ENCODE peak calls at places on chromosomes 7 and 10, in ten cellular contexts. One of them, this sample, is unnamed. For H3K4me1, the result is how much of the 10 kb centered on the place peaks cover.

GRCh38 chr7:1160665-1161010 is 642 bp upstream of the ZFAND2A start:
- DNase-seq in breast epithelium: no peak
- DNase-seq in transverse colon: peak
- DNase-seq in testis: no peak
- DNase-seq in endothelial cell of umbilical vein: no peak
- DNase-seq in spleen: peak
- DNase-seq in ovary: no peak
- DNase-seq in Peyer's patch: no peak
- DNase-seq in IMR-90: no peak
- DNase-seq in heart left ventricle: no peak
- DNase-seq in this sample: no peak

GRCh38 chr7:82164813-82165212 is 278.8 kb downstream of the CACNA2D1 start:
- DNase-seq in spleen: no peak
- DNase-seq in transverse colon: no peak
- DNase-seq in endothelial cell of umbilical vein: peak
- DNase-seq in heart left ventricle: no peak
- DNase-seq in IMR-90: peak
- DNase-seq in breast epithelium: no peak
- DNase-seq in ovary: peak
- DNase-seq in testis: peak
- DNase-seq in Peyer's patch: no peak
- DNase-seq in this sample: peak

GRCh38 chr10:11050301-11051000 is 32.8 kb downstream of the CELF2 start:
- DNase-seq in breast epithelium: no peak
- DNase-seq in ovary: no peak
- DNase-seq in IMR-90: no peak
- DNase-seq in endothelial cell of umbilical vein: no peak
- DNase-seq in spleen: no peak
- DNase-seq in Peyer's patch: no peak
- DNase-seq in transverse colon: no peak
- DNase-seq in testis: no peak
- DNase-seq in heart left ventricle: no peak
- DNase-seq in this sample: no peak

GRCh38 chr10:9166770-9167169 is 1112.3 kb downstream of the GATA3 start:
- DNase-seq in endothelial cell of umbilical vein: no peak
- DNase-seq in ovary: no peak
- DNase-seq in IMR-90: no peak
- DNase-seq in Peyer's patch: no peak
- DNase-seq in heart left ventricle: no peak
- DNase-seq in testis: no peak
- DNase-seq in breast epithelium: no peak
- DNase-seq in spleen: no peak
- DNase-seq in transverse colon: no peak
- DNase-seq in this sample: no peak

GRCh38 chr7:56007167-56007652 is 42.8 kb downstream of the NIPSNAP2 start:
- DNase-seq in Peyer's patch: no peak
- DNase-seq in endothelial cell of umbilical vein: no peak
- DNase-seq in testis: no peak
- DNase-seq in breast epithelium: no peak
- DNase-seq in transverse colon: no peak
- DNase-seq in spleen: peak
- DNase-seq in ovary: no peak
- DNase-seq in heart left ventricle: no peak
- DNase-seq in IMR-90: no peak
- DNase-seq in this sample: no peak

GRCh38 chr10:70494966-70495365 is 16.4 kb downstream of the PALD1 start:
- DNase-seq in breast epithelium: no peak
- DNase-seq in Peyer's patch: peak
- DNase-seq in heart left ventricle: no peak
- DNase-seq in endothelial cell of umbilical vein: no peak
- DNase-seq in testis: peak
- DNase-seq in spleen: peak
- DNase-seq in ovary: no peak
- DNase-seq in IMR-90: no peak
- DNase-seq in transverse colon: peak
- DNase-seq in this sample: no peak

GRCh38 chr7:85068796-85069195 is 118.1 kb downstream of the SEMA3D start:
- DNase-seq in testis: no peak
- DNase-seq in IMR-90: peak
- DNase-seq in ovary: no peak
- DNase-seq in transverse colon: no peak
- DNase-seq in heart left ventricle: no peak
- DNase-seq in Peyer's patch: no peak
- DNase-seq in breast epithelium: no peak
- DNase-seq in endothelial cell of umbilical vein: peak
- DNase-seq in spleen: no peak
- DNase-seq in this sample: no peak

GRCh38 chr7:48116043-48116442 is 27.0 kb downstream of the UPP1 start:
- DNase-seq in IMR-90: no peak
- DNase-seq in endothelial cell of umbilical vein: no peak
- DNase-seq in heart left ventricle: no peak
- DNase-seq in Peyer's patch: no peak
- DNase-seq in spleen: no peak
- DNase-seq in ovary: no peak
- DNase-seq in testis: no peak
- DNase-seq in transverse colon: no peak
- DNase-seq in breast epithelium: no peak
- DNase-seq in this sample: no peak

GRCh38 chr10:53601260-53601875 is 828.8 kb upstream of the MBL2 start:
- DNase-seq in endothelial cell of umbilical vein: peak
- DNase-seq in transverse colon: no peak
- DNase-seq in spleen: no peak
- DNase-seq in heart left ventricle: no peak
- DNase-seq in IMR-90: peak
- DNase-seq in testis: no peak
- DNase-seq in ovary: no peak
- DNase-seq in Peyer's patch: no peak
- DNase-seq in breast epithelium: no peak
- DNase-seq in this sample: no peak

GRCh38 chr7:3754488-3755365 is 453.7 kb downstream of the SDK1 start:
- DNase-seq in endothelial cell of umbilical vein: no peak
- DNase-seq in ovary: no peak
- DNase-seq in Peyer's patch: no peak
- DNase-seq in heart left ventricle: no peak
- DNase-seq in breast epithelium: peak
- DNase-seq in transverse colon: peak
- DNase-seq in spleen: no peak
- DNase-seq in testis: peak
- DNase-seq in IMR-90: peak
- DNase-seq in this sample: no peak

GRCh38 chr7:77415822-77416620 is at the start of gene GSAP:
- DNase-seq in endothelial cell of umbilical vein: peak
- DNase-seq in testis: peak
- DNase-seq in IMR-90: no peak
- DNase-seq in spleen: peak
- DNase-seq in breast epithelium: peak
- DNase-seq in transverse colon: peak
- DNase-seq in Peyer's patch: peak
- DNase-seq in heart left ventricle: peak
- DNase-seq in ovary: peak
- DNase-seq in this sample: peak

DNA sequence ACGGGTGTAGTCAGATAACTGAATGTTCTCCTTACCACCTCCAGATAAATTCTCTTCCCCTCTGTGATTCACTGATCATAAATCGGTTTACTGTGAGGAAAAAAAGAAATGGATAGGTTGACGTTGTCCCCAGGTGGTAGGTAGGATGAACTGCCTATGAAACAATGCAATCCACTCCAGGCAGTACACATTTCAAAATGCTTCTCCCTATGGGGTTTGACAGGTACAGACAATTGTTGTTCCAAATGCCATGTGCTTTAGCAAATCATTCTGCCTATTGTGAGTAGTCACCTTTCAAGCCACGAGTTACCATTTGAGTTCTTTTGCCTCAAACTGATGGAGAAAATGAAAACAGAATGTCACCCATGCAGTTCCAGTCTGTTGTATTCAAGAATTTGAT is 21.8 kb downstream of the VIM start:
- DNase-seq in breast epithelium: no peak
- DNase-seq in transverse colon: no peak
- DNase-seq in testis: no peak
- DNase-seq in spleen: no peak
- DNase-seq in IMR-90: peak
- DNase-seq in ovary: no peak
- DNase-seq in heart left ventricle: no peak
- DNase-seq in Peyer's patch: no peak
- DNase-seq in endothelial cell of umbilical vein: peak
- DNase-seq in this sample: no peak
- H3K4me1 ChIP-seq in breast epithelium: under half
- H3K4me1 ChIP-seq in transverse colon: under half
- H3K4me1 ChIP-seq in testis: under half
- H3K4me1 ChIP-seq in spleen: under half
- H3K4me1 ChIP-seq in IMR-90: under half
- H3K4me1 ChIP-seq in ovary: under half
- H3K4me1 ChIP-seq in heart left ventricle: under half
- H3K4me1 ChIP-seq in Peyer's patch: under half
- H3K4me1 ChIP-seq in endothelial cell of umbilical vein: under half
- H3K4me1 ChIP-seq in this sample: under half

GRCh38 chr7:6654113-6654841 is 17.2 kb downstream of the ZNF316 start:
- DNase-seq in ovary: no peak
- DNase-seq in testis: no peak
- DNase-seq in spleen: no peak
- DNase-seq in Peyer's patch: no peak
- DNase-seq in IMR-90: no peak
- DNase-seq in endothelial cell of umbilical vein: no peak
- DNase-seq in heart left ventricle: peak
- DNase-seq in transverse colon: no peak
- DNase-seq in breast epithelium: no peak
- DNase-seq in this sample: no peak

GRCh38 chr7:6653101-6653995 is 16.2 kb downstream of the ZNF316 start:
- DNase-seq in heart left ventricle: peak
- DNase-seq in Peyer's patch: peak
- DNase-seq in ovary: no peak
- DNase-seq in IMR-90: no peak
- DNase-seq in spleen: no peak
- DNase-seq in testis: no peak
- DNase-seq in endothelial cell of umbilical vein: no peak
- DNase-seq in breast epithelium: no peak
- DNase-seq in transverse colon: no peak
- DNase-seq in this sample: no peak

GRCh38 chr7:6651866-6652445 is 14.8 kb downstream of the ZNF316 start:
- DNase-seq in transverse colon: no peak
- DNase-seq in ovary: no peak
- DNase-seq in breast epithelium: no peak
- DNase-seq in testis: no peak
- DNase-seq in endothelial cell of umbilical vein: no peak
- DNase-seq in IMR-90: no peak
- DNase-seq in heart left ventricle: peak
- DNase-seq in spleen: no peak
- DNase-seq in Peyer's patch: peak
- DNase-seq in this sample: no peak

GRCh38 chr7:6650521-6651011 is 13.4 kb downstream of the ZNF316 start:
- DNase-seq in endothelial cell of umbilical vein: no peak
- DNase-seq in testis: no peak
- DNase-seq in IMR-90: no peak
- DNase-seq in heart left ventricle: peak
- DNase-seq in ovary: no peak
- DNase-seq in breast epithelium: no peak
- DNase-seq in spleen: peak
- DNase-seq in transverse colon: no peak
- DNase-seq in Peyer's patch: peak
- DNase-seq in this sample: no peak

GRCh38 chr7:6652446-6653011 is 15.4 kb downstream of the ZNF316 start:
- DNase-seq in transverse colon: no peak
- DNase-seq in IMR-90: no peak
- DNase-seq in testis: no peak
- DNase-seq in spleen: no peak
- DNase-seq in breast epithelium: no peak
- DNase-seq in heart left ventricle: peak
- DNase-seq in ovary: no peak
- DNase-seq in Peyer's patch: peak
- DNase-seq in endothelial cell of umbilical vein: no peak
- DNase-seq in this sample: no peak
- TF ChIP-seq POLR2A in transverse colon: no peak
- TF ChIP-seq POLR2A in IMR-90: no peak
- TF ChIP-seq POLR2A in testis: no peak
- TF ChIP-seq POLR2A in spleen: no peak
- TF ChIP-seq POLR2A in breast epithelium: no peak
- TF ChIP-seq POLR2A in heart left ventricle: no peak
- TF ChIP-seq POLR2A in ovary: no peak
- TF ChIP-seq POLR2A in Peyer's patch: no peak
- TF ChIP-seq POLR2A in endothelial cell of umbilical vein: no peak
- TF ChIP-seq POLR2A in this sample: no peak

GRCh38 chr7:157769870-157770213 is 433.0 kb downstream of the DNAJB6 start:
- DNase-seq in breast epithelium: no peak
- DNase-seq in ovary: no peak
- DNase-seq in heart left ventricle: peak
- DNase-seq in Peyer's patch: no peak
- DNase-seq in IMR-90: no peak
- DNase-seq in endothelial cell of umbilical vein: no peak
- DNase-seq in testis: no peak
- DNase-seq in spleen: peak
- DNase-seq in transverse colon: no peak
- DNase-seq in this sample: no peak

GRCh38 chr7:157767466-157767865 is 430.7 kb downstream of the DNAJB6 start:
- DNase-seq in transverse colon: no peak
- DNase-seq in Peyer's patch: no peak
- DNase-seq in ovary: no peak
- DNase-seq in spleen: peak
- DNase-seq in heart left ventricle: no peak
- DNase-seq in IMR-90: no peak
- DNase-seq in breast epithelium: no peak
- DNase-seq in endothelial cell of umbilical vein: no peak
- DNase-seq in testis: no peak
- DNase-seq in this sample: no peak

GRCh38 chr7:157769016-157769869 is 432.4 kb downstream of the DNAJB6 start:
- DNase-seq in heart left ventricle: no peak
- DNase-seq in ovary: no peak
- DNase-seq in IMR-90: no peak
- DNase-seq in Peyer's patch: no peak
- DNase-seq in breast epithelium: no peak
- DNase-seq in testis: no peak
- DNase-seq in spleen: peak
- DNase-seq in transverse colon: no peak
- DNase-seq in endothelial cell of umbilical vein: no peak
- DNase-seq in this sample: no peak

GRCh38 chr7:157766098-157766497 is 429.3 kb downstream of the DNAJB6 start:
- DNase-seq in ovary: no peak
- DNase-seq in endothelial cell of umbilical vein: no peak
- DNase-seq in heart left ventricle: no peak
- DNase-seq in Peyer's patch: no peak
- DNase-seq in testis: no peak
- DNase-seq in spleen: no peak
- DNase-seq in breast epithelium: no peak
- DNase-seq in IMR-90: no peak
- DNase-seq in transverse colon: no peak
- DNase-seq in this sample: no peak

GRCh38 chr7:157768198-157768597 is 431.4 kb downstream of the DNAJB6 start:
- DNase-seq in Peyer's patch: no peak
- DNase-seq in IMR-90: no peak
- DNase-seq in heart left ventricle: no peak
- DNase-seq in endothelial cell of umbilical vein: no peak
- DNase-seq in transverse colon: no peak
- DNase-seq in testis: no peak
- DNase-seq in ovary: no peak
- DNase-seq in breast epithelium: no peak
- DNase-seq in spleen: peak
- DNase-seq in this sample: no peak
- H3K4me1 ChIP-seq in Peyer's patch: under half
- H3K4me1 ChIP-seq in IMR-90: under half
- H3K4me1 ChIP-seq in heart left ventricle: under half
- H3K4me1 ChIP-seq in endothelial cell of umbilical vein: under half
- H3K4me1 ChIP-seq in transverse colon: under half
- H3K4me1 ChIP-seq in testis: under half
- H3K4me1 ChIP-seq in ovary: under half
- H3K4me1 ChIP-seq in breast epithelium: under half
- H3K4me1 ChIP-seq in spleen: under half
- H3K4me1 ChIP-seq in this sample: under half

GRCh38 chr7:75985518-75986146 is 8.8 kb downstream of the TMEM120A start:
- DNase-seq in ovary: peak
- DNase-seq in breast epithelium: no peak
- DNase-seq in testis: peak
- DNase-seq in transverse colon: no peak
- DNase-seq in endothelial cell of umbilical vein: no peak
- DNase-seq in Peyer's patch: no peak
- DNase-seq in spleen: peak
- DNase-seq in IMR-90: no peak
- DNase-seq in heart left ventricle: peak
- DNase-seq in this sample: peak
- TF ChIP-seq POLR2A in ovary: no peak
- TF ChIP-seq POLR2A in breast epithelium: no peak
- TF ChIP-seq POLR2A in testis: no peak
- TF ChIP-seq POLR2A in transverse colon: no peak
- TF ChIP-seq POLR2A in endothelial cell of umbilical vein: no peak
- TF ChIP-seq POLR2A in Peyer's patch: no peak
- TF ChIP-seq POLR2A in spleen: no peak
- TF ChIP-seq POLR2A in IMR-90: no peak
- TF ChIP-seq POLR2A in heart left ventricle: no peak
- TF ChIP-seq POLR2A in this sample: no peak

This sample was measured in gastrocnemius medialis.